ENCODE peak calls at places on chromosome 1, in five cellular contexts. T is endothelial cell of umbilical vein, G is SK-N-SH, C is GM12878, Y is H1. Q is an unnamed sample.

GRCh38 chr1:179080866-179081695 is 789 bp upstream of the TOR3A start:
- DNase-seq in G (no peak), C (no peak), Y (no peak), T (no peak), Q (no peak)

GRCh38 chr1:203521812-203522211 is 27.9 kb downstream of the OPTC start:
- DNase-seq in T (no peak), G (peak), C (no peak), Y (no peak), Q (no peak)

GRCh38 chr1:160143695-160144094 is 7.7 kb upstream of the ATP1A4 start:
- DNase-seq in G (no peak), C (no peak), Y (no peak), T (no peak), Q (no peak)

GRCh38 chr1:18282851-18283600 is 175.4 kb downstream of the IGSF21 start:
- DNase-seq in G (peak), Y (no peak), C (peak), T (no peak), Q (no peak)

GRCh38 chr1:38308780-38309179 is 262.2 kb upstream of the POU3F1 start:
- DNase-seq in Y (no peak), C (no peak), T (no peak), G (no peak), Q (no peak)

GRCh38 chr1:47967868-47968267 is 29.3 kb downstream of the TRABD2B start:
- DNase-seq in Y (no peak), G (no peak), T (no peak), C (no peak), Q (no peak)

GRCh38 chr1:45802343-45803298 is 791 bp upstream of the MAST2 start:
- DNase-seq in G (peak), C (no peak), T (peak), Y (peak), Q (no peak)

GRCh38 chr1:10841059-10841458 is 44.6 kb upstream of the CASZ1 start:
- DNase-seq in T (no peak), G (no peak), Y (no peak), C (no peak), Q (no peak)

GRCh38 chr1:38000529-38001453 is 4.5 kb downstream of the FHL3 start:
- DNase-seq in Y (no peak), G (peak), T (peak), C (no peak), Q (no peak)

GRCh38 chr1:17686258-17686657 is 68.9 kb upstream of the ACTL8 start:
- DNase-seq in T (no peak), C (no peak), G (no peak), Y (no peak), Q (no peak)

GRCh38 chr1:116921301-116921885 is 11.7 kb downstream of the PTGFRN start:
- DNase-seq in G (no peak), T (no peak), C (no peak), Y (no peak), Q (no peak)

GRCh38 chr1:244915736-244916135 is 51.4 kb upstream of the HNRNPU start:
- DNase-seq in Y (no peak), T (no peak), C (no peak), G (no peak), Q (no peak)

GRCh38 chr1:208387908-208388756 is 143.9 kb upstream of the PLXNA2 start:
- DNase-seq in T (no peak), G (no peak), Y (no peak), C (no peak), Q (no peak)

GRCh38 chr1:49995734-49996133 is 28.0 kb downstream of the AGBL4 start:
- DNase-seq in G (no peak), C (no peak), Y (no peak), T (no peak), Q (no peak)

GRCh38 chr1:161791889-161792655 is 26.0 kb downstream of the ATF6 start:
- DNase-seq in G (no peak), C (no peak), T (no peak), Y (no peak), Q (no peak)

GRCh38 chr1:38235705-38236104 is 189.1 kb upstream of the POU3F1 start:
- DNase-seq in G (no peak), T (no peak), Y (no peak), C (no peak), Q (no peak)

GRCh38 chr1:67347688-67348472 is 40.2 kb downstream of the IL12RB2 start:
- DNase-seq in Y (peak), G (peak), C (no peak), T (peak), Q (no peak)

GRCh38 chr1:228488818-228489674 is 1.9 kb downstream of the RNF187 start:
- DNase-seq in G (no peak), Y (no peak), T (no peak), C (no peak), Q (no peak)

GRCh38 chr1:54987830-54988705 is 7.6 kb downstream of the TMEM61 start:
- DNase-seq in T (no peak), Y (no peak), G (peak), C (no peak), Q (no peak)

GRCh38 chr1:22773981-22774471 is 63.4 kb downstream of the EPHB2 start:
- DNase-seq in Y (no peak), G (no peak), T (peak), C (no peak), Q (no peak)

GRCh38 chr1:115115521-115116161 is 26.3 kb upstream of the TSPAN2 start:
- DNase-seq in Y (no peak), G (no peak), C (no peak), T (no peak), Q (no peak)

GRCh38 chr1:6011161-6011945 is 19.1 kb upstream of the NPHP4 start:
- DNase-seq in T (no peak), G (no peak), C (no peak), Y (no peak), Q (no peak)

GRCh38 chr1:48200166-48200900 is 22.2 kb upstream of the SLC5A9 start:
- DNase-seq in C (no peak), G (no peak), Y (no peak), T (no peak), Q (no peak)

GRCh38 chr1:51236548-51237312 is 657 bp downstream of the RNF11 start:
- DNase-seq in G (peak), Y (no peak), T (peak), C (no peak), Q (no peak)

GRCh38 chr1:219757890-219758289 is 145.0 kb upstream of the ZC3H11B start:
- DNase-seq in Y (no peak), T (no peak), C (no peak), G (peak), Q (no peak)

GRCh38 chr1:109821221-109821669 is 57.5 kb upstream of the EPS8L3 start:
- DNase-seq in Y (no peak), C (no peak), G (no peak), T (no peak), Q (no peak)

GRCh38 chr1:41976671-41977070 is 57.9 kb upstream of the HIVEP3 start:
- DNase-seq in C (no peak), Y (no peak), T (no peak), G (no peak), Q (no peak)

GRCh38 chr1:228277491-228278431 is 69.9 kb downstream of the OBSCN start:
- DNase-seq in Y (no peak), G (peak), C (no peak), T (no peak), Q (no peak)

GRCh38 chr1:199684686-199685273 is 342.7 kb upstream of the NR5A2 start:
- DNase-seq in G (peak), C (peak), Y (no peak), T (peak), Q (peak)

GRCh38 chr1:219536038-219536437 is 76.9 kb downstream of the ZC3H11B start:
- DNase-seq in C (no peak), T (no peak), Y (no peak), G (no peak), Q (no peak)

GRCh38 chr1:227718932-227719331 is 16.2 kb downstream of the JMJD4 start:
- DNase-seq in T (no peak), Y (no peak), G (no peak), C (no peak), Q (no peak)

GRCh38 chr1:203930343-203930742 is 68.9 kb downstream of the SNRPE start:
- DNase-seq in Y (no peak), C (no peak), T (peak), G (no peak), Q (no peak)

GRCh38 chr1:22285545-22286396 is 142.9 kb upstream of the WNT4 start:
- DNase-seq in Y (no peak), G (peak), C (no peak), T (no peak), Q (no peak)

GRCh38 chr1:152495066-152495675 is 15.4 kb upstream of the LCE5A start:
- DNase-seq in C (no peak), T (peak), G (peak), Y (no peak), Q (no peak)

GRCh38 chr1:165549908-165550480 is 6.2 kb downstream of the LRRC52 start:
- DNase-seq in C (no peak), G (no peak), T (no peak), Y (no peak), Q (no peak)

GRCh38 chr1:12597792-12598191 is 20.2 kb downstream of the DHRS3 start:
- DNase-seq in T (no peak), G (no peak), C (no peak), Y (no peak), Q (no peak)

GRCh38 chr1:3052501-3052900 is 16.5 kb upstream of the PRDM16 start:
- DNase-seq in G (no peak), Y (no peak), T (no peak), C (no peak), Q (no peak)

DNA sequence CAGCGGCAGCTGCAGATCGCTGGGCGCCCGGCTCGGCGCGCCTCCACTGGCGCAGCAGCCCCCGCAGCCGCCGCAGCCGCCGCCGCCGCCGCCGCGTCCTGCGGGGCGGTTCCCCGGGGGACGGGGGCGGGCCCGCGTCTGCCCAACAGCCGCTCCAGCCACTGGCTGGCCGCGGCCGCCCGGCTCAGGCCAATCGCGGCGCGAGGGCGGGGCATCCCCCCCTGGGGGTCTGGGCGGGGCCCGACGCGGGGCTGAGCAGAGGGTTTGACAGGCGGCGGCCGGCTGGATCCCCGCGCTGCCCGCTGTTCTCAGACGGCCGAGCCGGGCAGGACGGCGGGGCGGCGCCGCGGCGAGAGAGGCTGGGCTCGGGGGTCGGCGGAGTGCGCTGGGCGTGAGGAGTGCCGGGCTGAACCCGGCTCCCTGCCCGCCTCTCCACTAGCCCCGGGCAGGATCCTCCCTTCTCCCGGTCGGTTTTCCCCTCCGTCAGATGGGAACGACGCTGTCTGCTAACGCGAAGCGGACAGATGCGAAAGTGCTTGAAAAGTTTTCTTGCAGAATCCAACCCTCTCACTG is at the start of gene GLIS1:
- DNase-seq in G (peak), C (no peak), Y (peak), T (peak), Q (no peak)
- H3K9ac ChIP-seq in G (peak), C (no peak), Y (no peak), T (no peak), Q (no peak)

GRCh38 chr1:230707732-230708630 is 5.9 kb downstream of the AGT start:
- DNase-seq in T (no peak), C (no peak), Y (no peak), G (no peak), Q (no peak)

GRCh38 chr1:230708631-230709580 is 5.0 kb downstream of the AGT start:
- DNase-seq in G (no peak), C (no peak), Y (no peak), T (no peak), Q (no peak)

GRCh38 chr1:230706020-230706699 is 7.8 kb downstream of the AGT start:
- DNase-seq in C (no peak), G (no peak), T (no peak), Y (no peak), Q (no peak)

GRCh38 chr1:230705289-230706019 is 8.5 kb downstream of the AGT start:
- DNase-seq in C (no peak), Y (no peak), G (no peak), T (no peak), Q (no peak)

DNA sequence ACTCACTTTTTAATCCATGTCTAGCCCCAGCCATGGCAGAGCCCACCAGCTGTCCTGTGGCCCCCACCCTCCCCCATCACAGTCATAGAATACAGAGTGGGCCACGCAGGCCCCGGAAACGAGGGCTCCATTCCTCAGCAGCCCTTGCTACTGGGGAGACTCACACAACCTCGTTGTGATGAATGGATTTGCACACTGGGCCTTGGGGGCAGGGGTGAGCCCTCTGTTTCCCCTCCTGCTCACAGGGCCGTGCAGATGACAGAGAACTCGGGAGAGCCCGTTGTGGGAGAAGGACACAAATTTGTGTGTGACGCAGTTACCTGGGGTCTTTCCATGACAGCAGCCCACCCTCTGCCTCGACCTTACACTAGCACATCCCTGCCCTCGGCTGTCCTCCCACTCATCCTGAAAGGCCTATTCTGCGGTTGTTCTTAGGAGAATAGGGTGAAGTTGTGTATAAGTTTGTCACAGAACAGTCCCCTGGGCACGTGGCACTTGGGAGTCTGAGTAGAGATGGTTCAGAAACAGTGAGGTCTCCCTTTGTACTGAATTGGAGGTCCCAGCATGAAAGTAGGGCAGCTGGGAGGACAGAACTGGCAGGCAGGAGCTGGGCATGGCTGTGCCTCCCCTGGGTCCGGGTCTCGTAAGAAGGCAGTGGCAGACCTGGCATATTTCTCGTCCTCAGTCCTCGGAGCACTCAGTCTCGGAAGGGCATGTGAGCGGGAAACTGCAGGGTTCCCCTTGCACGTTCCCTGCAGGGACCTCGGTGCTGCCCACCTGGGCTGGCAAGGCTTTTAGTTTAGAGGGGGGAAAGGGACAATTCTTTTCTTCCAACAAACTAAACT is 6.8 kb downstream of the AGT start:
- DNase-seq in T (no peak), Y (no peak), G (no peak), C (no peak), Q (no peak)
- TF ChIP-seq POLR2AphosphoS5 in T (no peak), Y (no peak), G (no peak), C (no peak), Q (no peak)

GRCh38 chr1:155947741-155948140 is 6.3 kb downstream of the RXFP4 start:
- DNase-seq in T (no peak), C (no peak), G (peak), Y (no peak), Q (no peak)
- H3K9ac ChIP-seq in T (no peak), C (no peak), G (no peak), Y (no peak), Q (no peak)

GRCh38 chr1:30745834-30746208 is 11.8 kb downstream of the LAPTM5 start:
- DNase-seq in Y (no peak), G (no peak), T (no peak), C (no peak), Q (no peak)
- TF ChIP-seq POLR2AphosphoS5 in Y (no peak), G (no peak), T (no peak), C (peak), Q (no peak)

DNA sequence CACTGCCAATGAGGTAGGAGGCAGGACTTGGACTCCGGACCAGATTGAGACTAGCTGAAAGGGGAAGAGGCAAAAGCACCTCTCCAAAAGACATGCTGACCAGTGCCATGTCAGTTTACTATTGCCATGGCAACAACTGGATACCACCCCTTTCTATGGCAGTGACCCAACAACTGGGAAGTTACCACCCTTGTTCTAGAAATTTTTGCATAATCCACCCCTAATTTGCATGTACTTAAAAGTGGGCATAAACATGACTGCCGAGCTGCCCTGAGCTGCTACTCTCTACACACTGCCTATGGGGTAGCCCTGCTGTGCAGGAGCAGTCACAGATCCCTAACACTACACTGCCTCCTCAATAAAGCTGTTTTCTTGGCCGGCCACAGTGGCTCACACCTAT is 19.0 kb upstream of the SLC6A9 start:
- DNase-seq in G (no peak), Y (no peak), C (no peak), T (no peak), Q (no peak)
- H3K9ac ChIP-seq in G (no peak), Y (no peak), C (no peak), T (no peak), Q (no peak)

DNA sequence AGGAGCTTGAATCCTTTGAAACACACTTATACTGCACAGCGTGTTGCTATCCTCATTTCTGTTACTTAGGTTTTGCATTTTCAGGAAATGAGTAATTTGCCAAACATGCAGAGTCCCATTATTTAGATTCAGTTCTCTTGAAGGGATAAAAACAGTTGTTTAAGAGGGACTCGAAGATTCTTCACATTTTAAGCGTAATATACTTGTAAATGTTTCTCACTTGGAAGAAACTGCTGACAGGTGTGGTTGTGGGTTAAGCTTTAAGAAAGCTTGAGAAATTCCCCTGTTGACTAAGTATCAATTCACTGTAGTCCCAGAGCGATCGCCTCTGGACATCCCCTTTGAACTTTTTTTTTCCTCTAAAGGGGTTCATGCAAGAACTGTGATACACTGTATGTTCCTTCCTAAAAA is 30.6 kb upstream of the RGS1 start:
- DNase-seq in C (peak), Y (no peak), T (peak), G (no peak), Q (peak)
- TF ChIP-seq POLR2AphosphoS5 in C (peak), Y (no peak), T (peak), G (no peak), Q (peak)

DNA sequence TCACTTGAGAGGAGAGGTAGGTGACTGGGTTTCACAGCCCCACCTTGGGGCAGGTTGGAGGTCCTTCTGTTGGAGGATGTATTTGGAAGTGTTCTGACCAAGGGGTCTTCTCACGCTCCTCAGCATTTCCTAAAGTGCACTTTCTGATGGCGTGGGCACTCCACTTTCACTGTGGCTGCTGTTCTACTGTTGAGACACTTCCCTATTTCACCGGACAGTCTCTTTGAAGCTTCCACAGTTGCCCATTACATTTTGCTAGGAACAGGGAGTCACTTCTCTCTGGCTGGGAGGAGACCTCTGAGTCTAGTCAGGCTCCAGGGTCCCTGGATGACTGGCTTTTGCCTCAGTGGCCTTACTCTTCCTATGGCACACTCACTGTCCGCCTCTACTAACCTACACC is 180.0 kb upstream of the LMO4 start:
- DNase-seq in G (no peak), C (no peak), T (no peak), Y (no peak), Q (no peak)
- H3K9ac ChIP-seq in G (no peak), C (no peak), T (no peak), Y (no peak), Q (no peak)

DNA sequence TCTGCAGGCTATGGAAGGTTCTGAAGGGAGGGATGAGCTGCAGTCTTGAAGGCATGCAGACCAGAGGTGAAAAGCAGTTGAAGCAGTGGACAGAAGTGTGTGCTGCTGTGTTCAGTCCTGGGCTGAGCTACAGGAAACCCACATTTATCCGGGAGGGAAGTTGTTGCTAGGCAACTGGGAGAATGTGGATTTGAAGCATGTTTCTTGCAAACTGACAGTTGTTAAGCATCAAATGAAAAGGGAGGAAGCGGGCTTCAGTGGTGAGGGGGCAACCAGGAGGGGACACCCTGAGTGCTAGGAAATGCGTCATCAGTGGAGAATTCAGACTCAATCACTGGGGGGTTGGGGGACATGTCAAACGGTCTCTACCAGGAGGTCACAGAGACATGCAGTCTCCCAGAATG is 28.7 kb downstream of the ABCA4 start:
- DNase-seq in T (peak), C (no peak), G (peak), Y (no peak), Q (no peak)
- TF ChIP-seq POLR2AphosphoS5 in T (peak), C (no peak), G (no peak), Y (no peak), Q (no peak)

Q was measured in SK-N-MC.